ENCODE peak calls at places on chromosomes 11 and 22, in seven cellular contexts. V, T, J, Y, K, H and O are unnamed samples.

GRCh38 chr11:60561254-60561653 is 46.1 kb downstream of the MS4A13 start:
- DNase-seq in T (no peak), Y (no peak), H (no peak), K (no peak), V (no peak), J (no peak), O (no peak)

GRCh38 chr22:23092217-23092955 is 22.1 kb downstream of the GNAZ start:
- DNase-seq in V (no peak), K (no peak), T (no peak), Y (no peak), J (no peak), H (no peak), O (no peak)

GRCh38 chr11:15213471-15214231 is 98.9 kb downstream of the INSC start:
- DNase-seq in Y (no peak), H (no peak), V (no peak), K (no peak), T (no peak), J (no peak), O (no peak)

GRCh38 chr11:60288531-60288930 is 8.1 kb downstream of the MS4A4A start:
- DNase-seq in V (no peak), K (no peak), T (no peak), Y (no peak), H (no peak), J (no peak), O (no peak)

GRCh38 chr11:120446802-120447201 is 64.7 kb upstream of the GRIK4 start:
- DNase-seq in H (no peak), V (no peak), T (no peak), K (no peak), Y (no peak), J (no peak), O (no peak)

GRCh38 chr22:23984430-23984829 is 4.5 kb downstream of the GSTT2 start:
- DNase-seq in V (no peak), K (no peak), Y (no peak), J (no peak), T (no peak), H (no peak), O (no peak)

GRCh38 chr11:111731839-111732238 is 34.4 kb downstream of the PPP2R1B start:
- DNase-seq in T (no peak), J (no peak), K (no peak), Y (no peak), V (peak), H (no peak), O (no peak)

GRCh38 chr11:131889146-131889577 is 518.7 kb downstream of the NTM start:
- DNase-seq in V (peak), K (no peak), Y (peak), J (no peak), H (no peak), T (peak), O (no peak)

GRCh38 chr11:2737876-2738275 is 38.1 kb upstream of the KCNQ1OT1 start:
- DNase-seq in J (no peak), K (no peak), Y (peak), T (no peak), H (no peak), V (no peak), O (no peak)

GRCh38 chr22:46578824-46579561 is 41.2 kb upstream of the GRAMD4 start:
- DNase-seq in V (no peak), T (no peak), H (no peak), K (no peak), Y (peak), J (no peak), O (no peak)

GRCh38 chr11:19499999-19500398 is 212.6 kb upstream of the NAV2 start:
- DNase-seq in V (no peak), K (no peak), T (peak), Y (peak), H (no peak), J (no peak), O (no peak)

GRCh38 chr11:102882389-102883024 is 7.7 kb upstream of the MMP12 start:
- DNase-seq in Y (peak), T (peak), J (no peak), H (no peak), K (no peak), V (no peak), O (no peak)

GRCh38 chr11:130623909-130624668 is 175.6 kb downstream of the ADAMTS15 start:
- DNase-seq in V (peak), Y (peak), T (no peak), H (no peak), K (no peak), J (no peak), O (no peak)

GRCh38 chr11:33086017-33086416 is 46.6 kb downstream of the TCP11L1 start:
- DNase-seq in V (no peak), J (no peak), T (no peak), Y (no peak), H (no peak), K (no peak), O (no peak)

GRCh38 chr11:96180341-96180740 is 162.7 kb downstream of the MAML2 start:
- DNase-seq in K (no peak), T (no peak), V (no peak), H (no peak), J (no peak), Y (no peak), O (no peak)

GRCh38 chr11:26442131-26442530 is 110.2 kb downstream of the ANO3 start:
- DNase-seq in T (peak), Y (peak), V (no peak), H (no peak), J (no peak), K (no peak), O (no peak)

GRCh38 chr11:64472593-64473455 is 113.9 kb downstream of the RPS6KA4 start:
- DNase-seq in Y (no peak), T (no peak), V (no peak), J (no peak), H (no peak), K (no peak), O (no peak)

GRCh38 chr11:122696662-122697061 is 41.1 kb downstream of the UBASH3B start:
- DNase-seq in H (no peak), T (no peak), K (no peak), J (peak), Y (no peak), V (no peak), O (no peak)

GRCh38 chr11:76156971-76157427 is 49.3 kb downstream of the WNT11 start:
- DNase-seq in T (no peak), V (no peak), J (no peak), K (no peak), H (no peak), Y (no peak), O (no peak)

GRCh38 chr11:116061322-116061721 is 557.1 kb upstream of the CADM1 start:
- DNase-seq in T (no peak), V (no peak), J (no peak), K (no peak), Y (no peak), H (no peak), O (no peak)

GRCh38 chr11:66868726-66869291 is 11.9 kb downstream of the LRFN4 start:
- DNase-seq in J (peak), H (no peak), T (no peak), Y (no peak), V (no peak), K (peak), O (no peak)

GRCh38 chr11:12694182-12694531 is 19.9 kb downstream of the TEAD1 start:
- DNase-seq in T (no peak), Y (no peak), H (no peak), J (no peak), V (no peak), K (no peak), O (no peak)

GRCh38 chr11:88508808-88509581 is 171.5 kb upstream of the CTSC start:
- DNase-seq in Y (peak), H (no peak), V (no peak), K (peak), J (no peak), T (no peak), O (no peak)

GRCh38 chr11:76337469-76337868 is 43.5 kb downstream of the THAP12 start:
- DNase-seq in K (no peak), J (no peak), H (no peak), Y (no peak), V (no peak), T (no peak), O (no peak)

GRCh38 chr11:103109818-103110388 is 677 bp downstream of the DYNC2H1 start:
- DNase-seq in K (peak), H (no peak), J (no peak), V (no peak), Y (peak), T (no peak), O (no peak)